ENCODE peak calls at places on chromosomes 7 and 10, in seven cellular contexts. B is AG20443; F is A172; M is activated CD4-positive, CD25-positive, alpha-beta regulatory T cell; L is cerebellum; X is activated CD4-positive, alpha-beta T cell treated with anti-CD3 and anti-CD28 coated beads, Interleukin-2, amount 10 ng/mL, durations not matched to agents 7 days and 5 days; P is IMR-90. N is an unnamed sample.

GRCh38 chr10:114504769-114505579 is 100.7 kb upstream of the AFAP1L2 start:
- DNase-seq in P (peak), F (no peak), M (no peak), L (no peak), B (peak), X (no peak), N (no peak)

GRCh38 chr7:118195837-118196474 is 12.0 kb downstream of the LSM8 start:
- DNase-seq in F (peak), M (peak), B (peak), X (peak), L (peak), P (peak), N (peak)

GRCh38 chr10:53023411-53023810 is 250.8 kb upstream of the MBL2 start:
- DNase-seq in M (no peak), X (no peak), F (no peak), P (no peak), B (no peak), L (no peak), N (no peak)

GRCh38 chr7:107661081-107661864 is 645 bp downstream of the SLC26A4 start:
- DNase-seq in F (no peak), B (peak), X (peak), P (peak), L (peak), M (peak), N (no peak)

GRCh38 chr10:132395704-132396494 is 1.1 kb upstream of the PWWP2B start:
- DNase-seq in F (no peak), M (no peak), L (no peak), X (no peak), P (no peak), B (peak), N (no peak)

GRCh38 chr10:3683560-3683959 is 101.4 kb downstream of the KLF6 start:
- DNase-seq in X (no peak), L (no peak), F (no peak), P (no peak), M (no peak), B (no peak), N (no peak)

GRCh38 chr7:134317434-134317833 is 704 bp upstream of the SLC35B4 start:
- DNase-seq in P (no peak), X (no peak), B (no peak), L (no peak), M (no peak), F (no peak), N (no peak)

GRCh38 chr10:94402204-94403033 is at the start of gene TBC1D12:
- DNase-seq in L (peak), M (no peak), P (peak), X (peak), B (peak), F (peak), N (peak)

GRCh38 chr7:6175642-6176041 is 96.8 kb downstream of the CYTH3 start:
- DNase-seq in F (peak), B (peak), P (peak), L (no peak), X (no peak), M (no peak), N (no peak)

GRCh38 chr7:51316262-51316665 is 345 bp downstream of the COBL start:
- DNase-seq in M (no peak), L (no peak), P (no peak), X (no peak), B (no peak), F (no peak), N (no peak)

GRCh38 chr7:43642897-43643630 is 60.2 kb downstream of the STK17A start:
- DNase-seq in X (no peak), B (no peak), M (no peak), L (peak), P (no peak), F (no peak), N (no peak)

GRCh38 chr10:119503821-119504220 is 38.7 kb downstream of the RGS10 start:
- DNase-seq in L (peak), P (no peak), M (no peak), X (no peak), B (no peak), F (no peak), N (no peak)

GRCh38 chr7:90579181-90579688 is 16.9 kb upstream of the CDK14 start:
- DNase-seq in P (peak), L (no peak), M (no peak), X (no peak), F (peak), B (peak), N (no peak)

GRCh38 chr10:82934429-82934828 is 1059.4 kb downstream of the NRG3 start:
- DNase-seq in P (no peak), L (no peak), M (no peak), X (no peak), F (no peak), B (peak), N (no peak)

GRCh38 chr7:117036034-117036669 is 82.9 kb downstream of the ST7 start:
- DNase-seq in B (no peak), M (no peak), L (no peak), X (no peak), F (no peak), P (no peak), N (no peak)

N was measured in NCI-H1048.